ENCODE peak calls at places on chromosomes 4 and X, in nine cellular contexts. J is T-helper 9 cell; K is fibroblast of mammary gland; Y is GM23248; O is stomach; W is right cardiac atrium; P is MCF 10A; C is activated CD8-positive, alpha-beta memory T cell treated with anti-CD3 and anti-CD28 coated beads for 4 hours; T is cardiac muscle cell. I is an unnamed sample.
A peak's percentile ranks its signal among the peaks of the same experiment; 100 is the strongest.

GRCh38 chr4:89259435-89260028 is 48.1 kb downstream of the GPRIN3 start:
- DNase-seq in J (no peak), K (no peak), Y (no peak), O (no peak), W (no peak), P (no peak), C (no peak), T (peak; percentile 58), I (no peak)

GRCh38 chr4:144820706-144821105 is 174.8 kb downstream of the HHIP start:
- DNase-seq in J (no peak), K (peak; percentile 79), Y (peak; percentile 45), O (no peak), W (no peak), P (no peak), C (no peak), T (no peak), I (no peak)

GRCh38 chr4:4506961-4507360 is 34.9 kb downstream of the STX18 start:
- DNase-seq in J (no peak), K (no peak), Y (no peak), O (no peak), W (peak; percentile 63), P (no peak), C (no peak), T (no peak), I (peak; percentile 13)

GRCh38 chrX:129779747-129780146 is at the start of gene SASH3:
- DNase-seq in J (peak; percentile 52), K (no peak), Y (no peak), O (peak; percentile 50), W (peak; percentile 78), P (no peak), C (no peak), T (no peak), I (peak; percentile 11)

GRCh38 chrX:10099411-10099810 is 57.4 kb upstream of the CLCN4 start:
- DNase-seq in J (no peak), K (no peak), Y (no peak), O (no peak), W (no peak), P (no peak), C (no peak), T (no peak), I (no peak)

GRCh38 chrX:153645921-153646481 is 1.0 kb upstream of the DUSP9 start:
- DNase-seq in J (no peak), K (no peak), Y (no peak), O (no peak), W (no peak), P (peak; percentile 27), C (no peak), T (no peak), I (no peak)

GRCh38 chr4:152657657-152658056 is 22.1 kb downstream of the TMEM154 start:
- DNase-seq in J (no peak), K (no peak), Y (no peak), O (no peak), W (no peak), P (no peak), C (no peak), T (no peak), I (no peak)

GRCh38 chrX:39957816-39958561 is 139.8 kb downstream of the BCOR start:
- DNase-seq in J (no peak), K (peak; percentile 29), Y (peak; percentile 82), O (no peak), W (no peak), P (no peak), C (no peak), T (no peak), I (no peak)